ENCODE peak calls at places on chromosomes 4 and X, in nine cellular contexts. F is ascending aorta; Q is iPS DF 6.9; N is effector memory CD4-positive, alpha-beta T cell; E is fibroblast of lung; W is tibial artery; Z is ovary; G is testis; J is IMR-90. M is an unnamed sample.
A peak's percentile ranks its signal among the peaks of the same experiment; 100 is the strongest.

GRCh38 chr4:132737344-132737743 is 411.8 kb upstream of the PCDH10 start:
- DNase-seq in Q (peak; percentile 18), G (no peak), E (no peak), F (no peak), Z (no peak), J (no peak), N (no peak), W (no peak), M (no peak)

GRCh38 chr4:171484681-171485080 is 328.5 kb upstream of the GALNTL6 start:
- DNase-seq in G (no peak), N (no peak), J (no peak), Q (no peak), F (no peak), W (no peak), Z (no peak), E (no peak), M (no peak)

GRCh38 chr4:37780444-37781133 is 45.9 kb upstream of the PGM2 start:
- DNase-seq in J (no peak), G (no peak), Q (no peak), N (peak; percentile 24), F (no peak), Z (no peak), E (peak; percentile 22), W (peak; percentile 37), M (no peak)

GRCh38 chrX:54223581-54223980 is 40.5 kb upstream of the FAM120C start:
- DNase-seq in Q (no peak), J (no peak), N (no peak), F (no peak), W (no peak), E (no peak), Z (no peak), G (no peak), M (no peak)

GRCh38 chrX:38717871-38718270 is 83.4 kb upstream of the MID1IP1 start:
- DNase-seq in N (no peak), G (peak; percentile 15), W (no peak), Q (peak; percentile 2), Z (no peak), J (peak; percentile 20), E (peak; percentile 26), F (no peak), M (no peak)

GRCh38 chr4:83255584-83255983 is 29.0 kb downstream of the COQ2 start:
- DNase-seq in J (peak; percentile 76), G (no peak), W (no peak), F (no peak), N (no peak), Q (no peak), Z (no peak), E (peak; percentile 94), M (no peak)

GRCh38 chr4:94763500-94763899 is 5.7 kb downstream of the BMPR1B start:
- DNase-seq in J (no peak), Z (no peak), F (no peak), G (no peak), Q (no peak), N (no peak), E (no peak), W (no peak), M (no peak)

GRCh38 chr4:56288663-56289062 is 98.6 kb downstream of the AASDH start:
- DNase-seq in F (no peak), Q (no peak), J (no peak), E (no peak), W (no peak), N (no peak), G (no peak), Z (no peak), M (no peak)

GRCh38 chr4:103054030-103054429 is 22.5 kb downstream of the SLC9B2 start:
- DNase-seq in W (peak; percentile 44), E (peak; percentile 20), Q (no peak), N (no peak), F (no peak), J (no peak), Z (no peak), G (no peak), M (no peak)

GRCh38 chr4:90542216-90542615 is 415.0 kb downstream of the CCSER1 start:
- DNase-seq in Z (no peak), J (no peak), Q (no peak), G (no peak), F (no peak), E (no peak), W (no peak), N (no peak), M (no peak)

GRCh38 chrX:110341189-110342035 is 17.2 kb upstream of the RTL9 start:
- DNase-seq in G (no peak), Z (no peak), E (peak; percentile 83), W (no peak), Q (no peak), J (peak; percentile 91), N (no peak), F (no peak), M (no peak)

GRCh38 chr4:64539234-64539849 is 130.1 kb upstream of the TECRL start:
- DNase-seq in F (peak; percentile 62), E (peak; percentile 65), Z (peak; percentile 12), Q (peak; percentile 4), G (peak; percentile 68), N (no peak), J (peak; percentile 49), W (no peak), M (peak; percentile 49)

GRCh38 chr4:15233626-15234025 is 194.2 kb upstream of the C1QTNF7 start:
- DNase-seq in F (no peak), Z (no peak), E (no peak), Q (no peak), W (no peak), J (no peak), N (no peak), G (no peak), M (no peak)

GRCh38 chr4:2045518-2045951 is 13.6 kb upstream of the NAT8L start:
- DNase-seq in W (no peak), Z (no peak), E (no peak), N (no peak), F (peak; percentile 50), G (no peak), J (no peak), Q (no peak), M (no peak)

DNA sequence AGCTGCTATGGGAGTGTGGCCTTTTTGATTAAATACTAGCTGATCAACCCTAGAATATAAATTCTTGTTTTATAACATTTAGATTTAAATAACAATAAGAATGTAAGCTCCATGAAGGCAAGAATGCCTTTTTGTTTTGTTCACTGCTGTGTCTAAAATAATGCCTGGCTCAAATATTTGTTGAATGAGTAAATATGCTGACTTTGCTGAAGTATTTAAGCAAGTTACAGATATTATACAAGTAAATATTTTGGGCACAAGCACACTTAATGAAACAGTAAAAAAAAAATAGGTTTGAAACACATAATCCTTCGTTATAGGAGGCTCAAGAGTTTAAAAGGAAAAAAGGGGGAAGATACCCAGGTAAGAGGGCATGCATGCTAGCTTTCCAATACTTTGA is 24.1 kb downstream of the FABP2 start:
- DNase-seq in Z (no peak), J (no peak), Q (no peak), N (no peak), G (no peak), E (no peak), W (no peak), F (no peak), M (no peak)
- H3K27ac ChIP-seq in Z (no peak overlapping the region), J (no peak overlapping the region), Q (no peak overlapping the region), N (no peak overlapping the region), G (no peak overlapping the region), E (no peak overlapping the region), W (no peak overlapping the region), F (no peak overlapping the region), M (no peak overlapping the region)

GRCh38 chrX:152926923-152927322 is 29.1 kb downstream of the ZNF185 start:
- DNase-seq in Q (no peak), Z (no peak), J (peak; percentile 10), N (no peak), F (no peak), G (no peak), E (no peak), W (no peak), M (no peak)
- H3K27ac ChIP-seq in Q (no peak overlapping the region), Z (no peak overlapping the region), J (no peak overlapping the region), N (no peak overlapping the region), F (no peak overlapping the region), G (no peak overlapping the region), E (no peak overlapping the region), W (no peak overlapping the region), M (no peak overlapping the region)

GRCh38 chr4:134544303-134544761 is 342.7 kb upstream of the PABPC4L start:
- DNase-seq in G (no peak), Z (no peak), F (no peak), Q (no peak), N (no peak), J (no peak), W (no peak), E (no peak), M (no peak)

GRCh38 chr4:134540588-134540987 is 339.0 kb upstream of the PABPC4L start:
- DNase-seq in N (no peak), Q (no peak), F (no peak), J (no peak), E (no peak), G (no peak), Z (no peak), W (no peak), M (no peak)

GRCh38 chr4:134548052-134548628 is 346.6 kb upstream of the PABPC4L start:
- DNase-seq in J (no peak), Z (no peak), G (no peak), N (no peak), W (no peak), Q (no peak), F (no peak), E (no peak), M (no peak)

GRCh38 chr4:134551348-134551747 is 349.8 kb upstream of the PABPC4L start:
- DNase-seq in F (no peak), Z (no peak), J (no peak), W (no peak), E (no peak), G (no peak), N (no peak), Q (no peak), M (no peak)

GRCh38 chr4:134546279-134546678 is 344.7 kb upstream of the PABPC4L start:
- DNase-seq in G (no peak), W (no peak), N (no peak), J (no peak), Z (no peak), F (no peak), Q (no peak), E (no peak), M (no peak)
- H3K27ac ChIP-seq in G (no peak overlapping the region), W (no peak overlapping the region), N (no peak overlapping the region), J (no peak overlapping the region), Z (no peak overlapping the region), F (no peak overlapping the region), Q (no peak overlapping the region), E (no peak overlapping the region), M (no peak overlapping the region)

GRCh38 chrX:65596270-65596669 is 61.7 kb upstream of the LAS1L start:
- DNase-seq in E (peak; percentile 57), N (peak; percentile 59), G (peak; percentile 14), Q (no peak), Z (peak; percentile 26), F (peak; percentile 71), J (peak; percentile 49), W (peak; percentile 28), M (no peak)
- H3K27ac ChIP-seq in E (peak overlapping the region; percentile 66), N (peak overlapping the region; percentile 79), G (peak overlapping the region; percentile 55), Q (no peak overlapping the region), Z (peak overlapping the region; percentile 20), F (peak overlapping the region; percentile 89), J (peak overlapping the region; percentile 70), W (peak overlapping the region; percentile 92), M (no peak overlapping the region)